ENCODE peak calls at places on chromosomes 7 and 10, in nine cellular contexts. H is kidney epithelial cell, E is bronchial epithelial cell, L is osteoblast, W is HCT116, K is body of pancreas, V is HFF-Myc, Z is dorsolateral prefrontal cortex, Y is AG04450. N is an unnamed sample.

GRCh38 chr10:113087082-113088029 is 137.3 kb downstream of the TCF7L2 start:
- DNase-seq in E (peak; percentile 98), Z (no peak), V (peak; percentile 98), H (peak; percentile 99), L (peak; percentile 95), K (peak; percentile 36), W (peak; percentile 100), Y (peak; percentile 98), N (peak; percentile 98)

GRCh38 chr10:72116372-72116771 is 28.0 kb upstream of the SPOCK2 start:
- DNase-seq in E (no peak), Y (no peak), K (no peak), W (no peak), V (no peak), Z (no peak), L (no peak), H (no peak), N (no peak)

GRCh38 chr10:126584836-126585235 is 85.7 kb downstream of the C10orf90 start:
- DNase-seq in Y (no peak), L (no peak), W (no peak), H (no peak), E (no peak), K (no peak), V (no peak), Z (no peak), N (no peak)

GRCh38 chr7:131546126-131546525 is 10.3 kb downstream of the PODXL start:
- DNase-seq in H (no peak), E (no peak), K (peak; percentile 70), V (no peak), L (peak; percentile 84), Z (no peak), Y (no peak), W (no peak), N (no peak)

GRCh38 chr7:137634356-137634755 is 212.4 kb downstream of the DGKI start:
- DNase-seq in E (peak; percentile 58), K (no peak), Z (no peak), L (no peak), H (no peak), V (no peak), Y (no peak), W (no peak), N (no peak)

GRCh38 chr10:80412521-80412920 is 4.2 kb downstream of the PRXL2A start:
- DNase-seq in E (no peak), W (no peak), Z (no peak), H (no peak), L (no peak), Y (no peak), K (no peak), V (no peak), N (no peak)

GRCh38 chr10:17386616-17387075 is 67.7 kb downstream of the ST8SIA6 start:
- DNase-seq in Y (no peak), H (no peak), K (no peak), Z (no peak), V (no peak), L (peak; percentile 19), W (no peak), E (no peak), N (no peak)

GRCh38 chr10:102669206-102670064 is 25.2 kb downstream of the TRIM8 start:
- DNase-seq in L (peak; percentile 85), W (peak; percentile 35), V (no peak), H (no peak), Y (no peak), Z (peak; percentile 73), E (peak; percentile 42), K (peak; percentile 94), N (peak; percentile 40)

GRCh38 chr7:91979590-91979989 is 38.9 kb downstream of the AKAP9 start:
- DNase-seq in V (no peak), H (no peak), E (no peak), W (no peak), Z (no peak), K (no peak), L (no peak), Y (no peak), N (no peak)

GRCh38 chr10:18437486-18437885 is 213.9 kb downstream of the NSUN6 start:
- DNase-seq in Y (no peak), Z (no peak), W (no peak), L (no peak), V (no peak), K (no peak), H (no peak), E (no peak), N (no peak)

GRCh38 chr7:20778063-20778721 is 8.5 kb downstream of the SP8 start:
- DNase-seq in L (peak; percentile 84), H (no peak), V (no peak), E (no peak), Z (no peak), W (no peak), Y (no peak), K (peak; percentile 59), N (no peak)
- H3K4me3 ChIP-seq in L (peak overlapping the region; percentile 58), H (peak overlapping the region; percentile 11), V (no peak overlapping the region), E (peak overlapping the region; percentile 23), Z (peak overlapping the region; percentile 44), W (peak overlapping the region; percentile 12), Y (peak overlapping the region; percentile 25), K (no peak overlapping the region), N (peak overlapping the region; percentile 35)

DNA sequence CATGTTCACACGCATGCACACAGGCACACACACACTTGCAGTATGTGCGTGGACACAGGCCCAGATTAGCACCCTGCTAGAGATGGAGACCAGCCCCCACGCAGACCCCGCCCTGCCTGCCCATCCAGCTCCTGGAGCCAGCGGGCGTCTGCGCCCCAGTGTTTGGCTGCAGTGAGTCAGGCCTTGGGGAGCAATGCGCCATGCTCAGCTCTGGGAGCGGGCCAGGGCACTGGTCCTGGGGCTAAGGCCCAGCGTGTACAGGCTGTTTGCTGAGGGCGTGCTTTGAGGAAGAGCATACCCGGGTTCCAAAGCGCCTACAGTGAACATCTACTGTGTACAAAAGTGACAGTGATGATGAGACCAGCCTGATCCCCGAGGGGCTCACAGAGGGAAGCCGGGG is 16.0 kb upstream of the ELFN1 start:
- DNase-seq in E (no peak), Y (no peak), L (peak; percentile 83), V (no peak), W (no peak), K (no peak), H (no peak), Z (no peak), N (no peak)
- TF ChIP-seq CTCF in E (no peak), Y (no peak), L (no peak), V (no peak), W (no peak), K (no peak), H (no peak), Z (no peak), N (no peak)

DNA sequence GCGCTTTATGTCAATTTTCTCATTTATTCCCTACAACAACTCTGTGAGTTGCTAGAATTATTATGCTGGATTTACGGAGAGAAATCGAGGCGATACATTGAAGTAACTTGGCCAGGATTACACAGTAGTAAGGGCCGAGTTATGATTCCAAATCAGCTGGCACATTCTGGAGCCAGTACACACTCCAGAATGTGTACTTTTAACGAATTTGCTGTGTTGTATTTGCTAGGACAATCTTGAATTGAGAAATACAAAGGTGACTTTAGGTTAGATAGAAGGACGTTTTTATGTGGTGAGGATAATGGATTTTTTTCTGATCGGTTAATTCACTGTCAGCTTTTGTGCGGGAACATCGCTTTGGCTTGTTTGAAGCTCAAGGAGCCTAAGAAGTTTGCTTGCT is 1.4 kb downstream of the ATRNL1 start:
- DNase-seq in L (peak; percentile 83), Y (no peak), E (no peak), H (no peak), K (no peak), V (no peak), W (no peak), Z (no peak), N (no peak)
- H3K4me3 ChIP-seq in L (no peak overlapping the region), Y (no peak overlapping the region), E (no peak overlapping the region), H (peak overlapping the region; percentile 72), K (no peak overlapping the region), V (no peak overlapping the region), W (no peak overlapping the region), Z (peak overlapping the region; percentile 63), N (peak overlapping the region; percentile 76)

DNA sequence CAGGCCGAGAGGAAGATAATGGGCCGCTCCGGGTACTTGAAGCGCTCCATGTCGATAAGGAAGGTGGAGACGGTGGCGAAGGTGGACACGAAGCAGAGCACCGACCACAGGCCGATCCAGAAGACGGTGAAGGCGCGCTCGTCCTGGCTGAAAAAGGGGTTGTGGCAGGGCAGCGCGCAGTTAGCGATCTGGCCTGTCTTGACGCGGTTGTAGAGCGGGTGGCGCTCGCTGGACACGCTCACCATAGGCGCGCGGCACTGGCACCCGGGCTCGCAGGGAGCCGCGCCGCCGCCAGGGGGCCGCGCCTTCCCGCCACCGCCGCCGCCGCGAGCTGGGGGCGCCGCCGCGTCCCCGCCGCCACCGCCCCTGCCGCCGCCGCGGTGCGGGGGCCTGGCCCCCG is 1.6 kb downstream of the FZD8 start:
- DNase-seq in L (peak; percentile 96), K (peak; percentile 81), E (peak; percentile 31), V (no peak), Z (peak; percentile 58), H (no peak), Y (peak; percentile 20), W (no peak), N (no peak)
- TF ChIP-seq CTCF in L (peak; percentile 21), K (peak; percentile 78), E (peak; percentile 53), V (no peak), Z (no peak), H (peak; percentile 44), Y (peak; percentile 28), W (peak; percentile 27), N (peak; percentile 30)

GRCh38 chr7:97017197-97018125 is 7.2 kb downstream of the DLX5 start:
- DNase-seq in L (peak; percentile 89), H (no peak), V (no peak), K (no peak), Z (no peak), E (no peak), W (no peak), Y (no peak), N (no peak)
- H3K4me3 ChIP-seq in L (peak overlapping the region; percentile 76), H (no peak overlapping the region), V (no peak overlapping the region), K (no peak overlapping the region), Z (peak overlapping the region; percentile 22), E (no peak overlapping the region), W (no peak overlapping the region), Y (no peak overlapping the region), N (no peak overlapping the region)

GRCh38 chr7:6589829-6590644 is at the start of gene INTS15:
- DNase-seq in L (peak; percentile 99), Z (peak; percentile 44), W (peak; percentile 69), E (peak; percentile 53), H (no peak), Y (peak; percentile 39), V (no peak), K (peak; percentile 85), N (peak; percentile 30)
- TF ChIP-seq CTCF in L (peak; percentile 49), Z (peak; percentile 67), W (peak; percentile 46), E (peak; percentile 62), H (no peak), Y (peak; percentile 34), V (peak; percentile 12), K (peak; percentile 98), N (peak; percentile 38)

N was measured in retinal pigment epithelial cell.